ENCODE peak calls at places on chromosomes 4 and X, in eight cellular contexts. P is CD8-positive, alpha-beta T cell; E is A549; C is B cell; M is AG04450; R is cardiac fibroblast; Y is neural crest cell; L is SK-N-SH. W is an unnamed sample.

GRCh38 chr4:98474408-98474844 is 184.0 kb downstream of the TSPAN5 start:
- DNase-seq in Y (no peak), L (no peak), R (peak), M (peak), C (no peak), E (peak), P (no peak), W (no peak)

GRCh38 chr4:105683038-105683437 is 25.5 kb downstream of the INTS12 start:
- DNase-seq in E (no peak), M (no peak), L (no peak), P (no peak), Y (no peak), C (no peak), R (no peak), W (no peak)

GRCh38 chrX:9151772-9152307 is 117.9 kb upstream of the FAM9B start:
- DNase-seq in Y (no peak), E (no peak), P (no peak), R (no peak), C (no peak), M (no peak), L (no peak), W (no peak)

GRCh38 chr4:186416451-186417060 is 138.8 kb downstream of the MTNR1A start:
- DNase-seq in P (no peak), L (no peak), E (no peak), C (no peak), Y (no peak), M (no peak), R (no peak), W (no peak)

GRCh38 chrX:25968920-25969319 is 169.2 kb upstream of the MAGEB18 start:
- DNase-seq in C (no peak), L (peak), E (peak), R (peak), Y (peak), P (no peak), M (peak), W (peak)

GRCh38 chr4:72896515-72896914 is 173.0 kb downstream of the COX18 start:
- DNase-seq in L (no peak), M (peak), Y (no peak), P (no peak), E (peak), C (no peak), R (peak), W (no peak)

GRCh38 chr4:145951931-145952330 is 13.3 kb upstream of the ZNF827 start:
- DNase-seq in M (no peak), Y (no peak), C (no peak), L (no peak), E (no peak), R (peak), P (no peak), W (no peak)

GRCh38 chr4:144645621-144646522 is at the start of gene HHIP:
- DNase-seq in R (peak), C (peak), M (no peak), L (peak), Y (peak), E (peak), P (no peak), W (peak)

GRCh38 chrX:16060252-16060651 is 63.1 kb upstream of the GRPR start:
- DNase-seq in C (no peak), E (no peak), P (no peak), M (no peak), R (no peak), Y (no peak), L (peak), W (no peak)

GRCh38 chrX:24332868-24333267 is 19.0 kb upstream of the SUPT20HL2 start:
- DNase-seq in C (no peak), Y (no peak), R (no peak), L (no peak), E (no peak), M (no peak), P (no peak), W (no peak)

GRCh38 chr4:120218981-120219380 is 152.3 kb upstream of the MAD2L1 start:
- DNase-seq in M (no peak), Y (no peak), E (no peak), R (peak), C (no peak), L (no peak), P (no peak), W (no peak)

GRCh38 chrX:153886915-153887314 is 942 bp upstream of the L1CAM start:
- DNase-seq in R (no peak), Y (no peak), C (no peak), M (no peak), P (no peak), E (no peak), L (no peak), W (no peak)

GRCh38 chr4:15159477-15160019 is 157.3 kb downstream of the CPEB2 start:
- DNase-seq in Y (no peak), L (no peak), R (peak), E (no peak), C (no peak), P (no peak), M (no peak), W (no peak)

GRCh38 chr4:111542056-111542455 is 603.2 kb upstream of the FAM241A start:
- DNase-seq in E (no peak), P (no peak), L (no peak), M (no peak), R (peak), C (no peak), Y (no peak), W (no peak)

GRCh38 chr4:138614462-138615142 is 372.5 kb upstream of the SLC7A11 start:
- DNase-seq in R (no peak), L (no peak), E (no peak), M (no peak), Y (no peak), P (no peak), C (no peak), W (no peak)

GRCh38 chr4:68885545-68885944 is 66.1 kb downstream of the UGT2A3 start:
- DNase-seq in R (no peak), L (no peak), C (no peak), Y (no peak), P (no peak), E (no peak), M (no peak), W (no peak)

GRCh38 chr4:121096629-121097028 is 24.3 kb upstream of the NDNF start:
- DNase-seq in M (peak), E (peak), P (no peak), Y (no peak), L (peak), R (peak), C (no peak), W (no peak)

GRCh38 chr4:181959121-181959520 is 284.1 kb upstream of the TENM3 start:
- DNase-seq in P (no peak), C (no peak), Y (no peak), E (peak), M (peak), R (peak), L (no peak), W (no peak)

GRCh38 chr4:177558995-177559394 is 116.8 kb upstream of the AGA start:
- DNase-seq in L (no peak), Y (no peak), P (no peak), R (no peak), C (no peak), M (no peak), E (no peak), W (no peak)

GRCh38 chr4:9602389-9602914 is 158.2 kb downstream of the DEFB131A start:
- DNase-seq in L (no peak), C (no peak), P (no peak), E (no peak), R (no peak), M (no peak), Y (no peak), W (no peak)

GRCh38 chrX:147476008-147476407 is 435.7 kb upstream of the FMR1 start:
- DNase-seq in M (no peak), Y (peak), E (peak), C (no peak), L (peak), P (no peak), R (peak), W (peak)

GRCh38 chr4:99763635-99764101 is 53.0 kb upstream of the DAPP1 start:
- DNase-seq in R (peak), C (no peak), L (no peak), E (peak), P (no peak), M (peak), Y (no peak), W (no peak)

GRCh38 chr4:147773261-147774184 is 41.6 kb downstream of the ARHGAP10 start:
- DNase-seq in M (no peak), R (peak), L (no peak), Y (no peak), C (no peak), E (no peak), P (no peak), W (no peak)

GRCh38 chr4:109433281-109434006 is at the start of gene SEC24B:
- DNase-seq in R (peak), P (peak), Y (peak), C (peak), L (peak), M (no peak), E (peak), W (peak)

GRCh38 chr4:175509320-175509719 is 302.7 kb downstream of the GPM6A start:
- DNase-seq in Y (no peak), M (no peak), L (no peak), R (no peak), C (no peak), P (no peak), E (no peak), W (peak)

GRCh38 chr4:133464311-133464710 is 315.2 kb downstream of the PCDH10 start:
- DNase-seq in C (no peak), M (no peak), L (no peak), P (no peak), E (no peak), R (peak), Y (no peak), W (no peak)

GRCh38 chr4:133467290-133467947 is 318.3 kb downstream of the PCDH10 start:
- DNase-seq in R (no peak), C (no peak), M (no peak), P (no peak), L (no peak), E (no peak), Y (no peak), W (no peak)

DNA sequence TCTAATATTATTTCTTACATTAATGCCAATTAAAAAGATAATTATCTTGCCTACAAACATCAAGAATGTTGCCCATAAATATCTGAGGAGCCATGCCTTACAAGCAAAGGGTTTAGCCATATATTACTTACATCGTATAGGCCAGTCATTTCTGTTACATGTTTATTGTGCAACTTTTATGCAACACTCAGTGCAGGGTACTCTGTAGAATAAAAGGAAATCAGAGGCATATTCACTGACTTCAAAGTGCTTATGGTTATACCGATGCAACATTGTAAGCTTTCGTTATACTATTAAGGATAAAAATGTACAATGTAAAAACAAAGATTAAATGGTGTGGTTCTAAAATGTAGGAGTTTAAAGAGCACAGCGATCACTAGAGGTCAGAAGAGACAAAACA is 315.9 kb downstream of the PCDH10 start:
- DNase-seq in R (no peak), P (no peak), M (no peak), Y (no peak), L (no peak), C (no peak), E (no peak), W (no peak)
- TF ChIP-seq CTCF in R (no peak), P (no peak), M (no peak), Y (no peak), L (no peak), C (no peak), E (no peak), W (no peak)

GRCh38 chr4:20520901-20521300 is 179.4 kb upstream of the PACRGL start:
- DNase-seq in E (no peak), R (peak), P (no peak), Y (no peak), L (peak), M (peak), C (no peak), W (no peak)
- TF ChIP-seq CTCF in E (no peak), R (no peak), P (no peak), Y (no peak), L (no peak), M (no peak), C (no peak), W (no peak)

GRCh38 chr4:87971866-87972265 is 3.6 kb upstream of the SPP1 start:
- DNase-seq in P (no peak), C (no peak), R (no peak), Y (no peak), E (no peak), M (no peak), L (no peak), W (no peak)

GRCh38 chr4:87977521-87978278 is 2.2 kb downstream of the SPP1 start:
- DNase-seq in L (no peak), P (no peak), R (no peak), M (no peak), C (no peak), Y (no peak), E (no peak), W (no peak)

GRCh38 chr4:87975466-87975865 is at the start of gene SPP1:
- DNase-seq in Y (peak), C (peak), R (no peak), E (peak), L (peak), P (no peak), M (no peak), W (peak)

GRCh38 chr4:87974856-87975462 is 555 bp upstream of the SPP1 start:
- DNase-seq in Y (no peak), C (no peak), M (no peak), L (no peak), P (no peak), R (no peak), E (peak), W (no peak)

DNA sequence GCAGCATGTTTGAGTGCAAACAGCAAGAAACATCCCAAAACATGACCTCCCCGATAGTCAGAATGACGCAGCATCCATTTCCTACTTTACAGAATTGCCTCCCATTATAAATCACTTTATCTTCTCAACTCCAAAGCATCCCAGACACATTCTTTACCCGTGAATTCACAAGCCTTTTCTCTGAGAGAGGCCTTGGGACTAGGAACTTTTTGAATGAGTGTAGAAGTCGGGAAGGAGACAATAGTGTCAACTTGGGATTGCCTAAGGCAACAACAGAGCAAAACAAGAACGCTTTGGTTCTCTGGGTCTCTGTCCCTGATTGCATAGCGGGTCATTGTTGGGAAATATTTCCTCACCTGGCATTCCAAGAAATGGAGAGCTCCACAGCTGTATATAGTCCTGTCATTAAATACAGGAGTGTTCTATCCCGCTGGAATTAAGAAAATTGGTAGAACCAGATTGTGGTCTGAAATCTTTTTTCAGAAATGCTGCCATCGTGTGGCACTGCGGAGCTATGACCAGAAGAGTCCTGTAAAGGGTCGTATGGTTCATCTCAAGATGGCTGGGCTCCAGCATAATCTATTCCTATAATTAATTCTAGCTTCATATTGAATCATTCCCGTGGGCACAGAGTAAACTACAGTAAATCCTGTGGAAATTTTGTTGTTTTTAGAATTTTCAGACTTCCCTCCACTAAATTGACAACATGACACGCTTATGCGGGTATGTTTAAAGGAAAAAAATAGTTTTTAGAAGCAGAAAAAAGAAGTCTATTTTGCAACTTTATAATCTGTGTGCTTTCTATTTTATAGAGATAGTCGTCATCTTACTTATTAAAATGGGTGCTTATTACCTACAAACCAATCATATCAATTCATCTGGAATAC is 2.0 kb upstream of the SPP1 start:
- DNase-seq in P (no peak), E (peak), C (peak), Y (peak), R (peak), M (peak), L (peak), W (peak)
- TF ChIP-seq CTCF in P (peak), E (peak), C (peak), Y (peak), R (peak), M (peak), L (peak), W (peak)

DNA sequence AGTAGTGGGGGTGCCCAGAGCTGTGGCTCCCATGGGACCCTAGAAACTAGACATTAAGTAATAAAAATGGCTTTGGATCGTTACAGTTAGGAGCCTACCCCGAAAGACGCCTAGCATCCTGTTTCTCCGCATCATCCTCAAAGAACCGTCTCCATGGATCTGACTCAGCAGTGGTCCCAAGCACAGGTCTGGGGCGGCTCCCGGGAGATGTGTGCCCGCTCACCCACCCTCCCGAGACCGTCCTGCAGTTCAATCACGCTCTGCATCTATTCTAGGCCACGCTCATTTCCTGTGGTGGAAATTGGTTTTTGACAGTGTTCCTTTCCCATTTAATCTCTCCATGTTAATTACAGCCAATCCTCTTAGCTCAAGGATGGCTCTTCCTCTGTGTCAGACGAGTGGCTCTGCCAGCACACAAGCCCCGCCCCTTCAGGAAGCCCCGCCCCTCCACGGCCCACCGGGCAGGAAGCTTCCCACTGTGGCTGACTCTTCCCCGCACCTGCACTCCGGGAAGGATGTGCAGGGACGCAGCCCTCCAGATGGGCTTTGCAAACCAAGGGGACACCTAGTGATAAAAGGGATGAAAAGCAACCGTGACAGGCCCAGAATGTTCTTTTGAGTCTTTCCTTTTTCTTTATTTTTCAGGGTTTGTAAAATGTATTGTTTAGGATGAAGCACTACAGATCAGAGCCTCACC is 34.5 kb upstream of the HELT start:
- DNase-seq in E (peak), L (peak), C (peak), P (peak), M (no peak), R (peak), Y (peak), W (peak)
- TF ChIP-seq CTCF in E (peak), L (peak), C (peak), P (no peak), M (peak), R (peak), Y (peak), W (no peak)

W was measured in endothelial cell.